ENCODE peak calls at places on chromosomes 11 and 22, in eight cellular contexts. B is colonic mucosa, J is DND-41, M is aorta, A is heart left ventricle, E is lower lobe of right lung, T is ovary, L is RWPE1. G is an unnamed sample.

GRCh38 chr22:46484861-46485595 is 52.4 kb downstream of the CELSR1 start:
- DNase-seq in B (no peak), T (no peak), L (no peak), E (no peak), A (no peak), J (no peak), M (no peak), G (no peak)

GRCh38 chr11:88531776-88532175 is 194.2 kb upstream of the CTSC start:
- DNase-seq in J (no peak), M (no peak), B (no peak), A (no peak), T (no peak), L (no peak), E (no peak), G (no peak)

GRCh38 chr11:87583931-87584330 is 546.2 kb downstream of the TMEM135 start:
- DNase-seq in B (no peak), J (no peak), T (no peak), A (no peak), L (peak; percentile 53), M (no peak), E (no peak), G (no peak)

GRCh38 chr11:79488286-79488685 is 47.5 kb upstream of the TENM4 start:
- DNase-seq in E (no peak), T (peak; percentile 35), M (no peak), B (no peak), J (no peak), L (no peak), A (no peak), G (peak; percentile 67)

GRCh38 chr11:12199231-12199948 is 89.0 kb downstream of the MICAL2 start:
- DNase-seq in B (no peak), L (no peak), E (peak; percentile 50), M (no peak), J (no peak), A (no peak), T (no peak), G (no peak)

GRCh38 chr22:25645266-25645665 is 80.8 kb downstream of the GRK3 start:
- DNase-seq in M (no peak), A (no peak), J (no peak), E (no peak), B (no peak), T (no peak), L (no peak), G (no peak)

GRCh38 chr11:75132080-75132479 is 18.8 kb upstream of the SLCO2B1 start:
- DNase-seq in B (no peak), M (no peak), T (no peak), J (no peak), E (no peak), A (no peak), L (no peak), G (no peak)

GRCh38 chr22:28112548-28113043 is 193.5 kb upstream of the PITPNB start:
- DNase-seq in A (no peak), E (peak; percentile 52), J (no peak), T (no peak), M (no peak), B (no peak), L (peak; percentile 1), G (no peak)

GRCh38 chr11:117259417-117259816 is 26.9 kb downstream of the RNF214 start:
- DNase-seq in M (no peak), E (no peak), L (no peak), T (no peak), A (no peak), B (no peak), J (no peak), G (no peak)

GRCh38 chr11:2930705-2931415 is 1.6 kb upstream of the PHLDA2 start:
- DNase-seq in J (no peak), A (peak; percentile 81), M (peak; percentile 84), L (peak; percentile 85), B (peak; percentile 95), E (peak; percentile 90), T (peak; percentile 55), G (peak; percentile 91)

GRCh38 chr11:94897330-94897768 is 76.0 kb downstream of the CWC15 start:
- DNase-seq in L (peak; percentile 48), J (peak; percentile 43), A (no peak), B (peak; percentile 42), T (peak; percentile 50), M (no peak), E (no peak), G (peak; percentile 58)

GRCh38 chr11:71323876-71324526 is 71.6 kb upstream of the SHANK2 start:
- DNase-seq in M (no peak), E (no peak), L (no peak), B (no peak), J (no peak), A (no peak), T (no peak), G (peak; percentile 1)

GRCh38 chr11:19077965-19078364 is 17.4 kb upstream of the MRGPRX2 start:
- DNase-seq in A (no peak), T (no peak), J (no peak), M (no peak), B (peak; percentile 6), E (no peak), L (no peak), G (no peak)
- H3K27ac ChIP-seq in A (no peak overlapping the region), T (no peak overlapping the region), J (no peak overlapping the region), M (no peak overlapping the region), B (no peak overlapping the region), E (no peak overlapping the region), L (no peak overlapping the region), G (no peak overlapping the region)

DNA sequence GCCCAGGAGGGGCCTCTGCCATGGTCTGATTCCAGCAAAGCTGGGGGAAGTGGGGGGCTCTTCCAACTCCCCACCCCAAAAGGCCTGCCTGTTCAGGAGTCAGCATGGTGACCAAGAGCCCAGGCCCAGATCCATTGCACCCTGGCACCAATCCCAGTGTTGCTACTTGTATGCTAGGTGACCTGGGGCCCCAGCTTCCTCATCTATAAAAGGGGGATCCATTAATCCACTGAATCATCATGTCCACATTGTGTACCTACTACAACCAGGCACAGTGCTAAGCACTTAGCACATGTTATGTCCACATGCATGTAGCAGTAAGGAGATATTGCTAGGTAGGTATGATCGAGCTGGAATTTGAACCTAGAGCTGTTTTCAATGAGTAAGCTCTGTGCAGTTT is 2.0 kb downstream of the SYT12 start:
- DNase-seq in T (no peak), L (no peak), J (no peak), B (no peak), M (no peak), E (no peak), A (no peak), G (no peak)
- H3K27ac ChIP-seq in T (no peak overlapping the region), L (peak overlapping the region; percentile 81), J (no peak overlapping the region), B (no peak overlapping the region), M (no peak overlapping the region), E (no peak overlapping the region), A (no peak overlapping the region), G (no peak overlapping the region)

GRCh38 chr22:43802897-43803495 is 9.1 kb downstream of the EFCAB6 start:
- DNase-seq in B (no peak), E (no peak), J (no peak), L (no peak), A (no peak), T (no peak), M (no peak), G (no peak)
- H3K27ac ChIP-seq in B (no peak overlapping the region), E (no peak overlapping the region), J (no peak overlapping the region), L (no peak overlapping the region), A (no peak overlapping the region), T (no peak overlapping the region), M (no peak overlapping the region), G (no peak overlapping the region)

DNA sequence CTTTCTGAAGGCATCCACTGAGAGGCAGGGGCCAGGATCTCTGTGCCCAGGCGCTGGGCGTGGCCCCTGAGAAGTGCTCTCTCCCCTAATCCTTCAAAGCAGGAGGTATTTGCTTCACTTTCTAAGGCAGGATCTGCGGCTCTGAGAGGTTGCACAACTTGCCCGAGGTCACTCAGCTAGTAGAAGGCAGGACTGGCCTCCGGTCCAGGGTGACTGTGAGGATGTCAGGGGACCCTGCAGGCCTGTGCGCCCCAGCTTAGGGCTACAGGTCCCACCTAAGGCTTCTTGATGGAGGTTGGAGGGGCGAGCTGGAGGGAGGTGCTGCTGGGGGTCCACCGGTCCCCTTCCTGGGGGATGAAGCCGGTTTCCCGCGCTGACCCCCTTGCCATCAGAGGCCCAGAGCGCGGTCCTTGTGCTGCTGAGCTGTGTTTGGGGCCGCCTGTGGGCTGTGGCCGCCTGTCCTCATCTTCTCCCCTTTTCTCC is 979 bp downstream of the SMIM38 start:
- DNase-seq in E (peak; percentile 72), T (no peak), A (peak; percentile 51), M (no peak), J (no peak), B (no peak), L (no peak), G (no peak)
- H3K27ac ChIP-seq in E (no peak overlapping the region), T (no peak overlapping the region), A (peak overlapping the region; percentile 77), M (no peak overlapping the region), J (no peak overlapping the region), B (no peak overlapping the region), L (peak overlapping the region; percentile 66), G (no peak overlapping the region)

DNA sequence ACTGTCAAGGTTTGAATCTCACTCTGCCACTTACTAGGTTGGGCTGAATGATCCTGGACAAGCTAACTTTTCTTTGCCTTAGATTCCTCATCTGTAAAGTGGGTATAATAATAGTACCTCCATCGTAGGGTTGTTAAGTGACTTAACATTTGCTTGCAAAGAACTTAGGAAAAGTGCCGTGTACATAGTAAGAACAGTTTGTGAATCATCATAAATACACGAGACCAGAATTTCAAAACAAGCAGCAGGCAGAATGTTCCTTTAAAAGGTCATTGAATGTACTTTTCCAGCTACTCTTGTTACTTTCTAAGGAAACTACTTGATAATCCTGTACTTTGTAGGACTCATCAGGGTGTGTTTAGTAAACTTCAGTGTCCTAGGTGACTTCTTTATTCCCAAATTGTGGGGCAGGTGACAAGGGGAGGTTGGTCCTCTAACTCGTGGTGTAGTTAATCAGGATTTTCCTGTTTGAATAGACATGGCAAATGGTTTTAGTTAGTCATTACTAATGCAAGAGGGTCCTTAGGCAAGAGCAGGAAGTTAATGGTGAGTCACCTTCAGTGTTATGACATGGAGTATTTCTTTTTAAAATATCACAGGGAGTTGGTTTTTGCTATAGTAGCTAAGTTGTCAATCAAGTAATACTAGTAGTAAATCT is 67.9 kb downstream of the YAP1 start:
- DNase-seq in E (no peak), B (no peak), T (no peak), L (peak; percentile 94), J (no peak), M (no peak), A (no peak), G (no peak)
- H3K27ac ChIP-seq in E (peak overlapping the region; percentile 39), B (peak overlapping the region; percentile 36), T (peak overlapping the region; percentile 41), L (no peak overlapping the region), J (no peak overlapping the region), M (peak overlapping the region; percentile 82), A (peak overlapping the region; percentile 69), G (no peak overlapping the region)

DNA sequence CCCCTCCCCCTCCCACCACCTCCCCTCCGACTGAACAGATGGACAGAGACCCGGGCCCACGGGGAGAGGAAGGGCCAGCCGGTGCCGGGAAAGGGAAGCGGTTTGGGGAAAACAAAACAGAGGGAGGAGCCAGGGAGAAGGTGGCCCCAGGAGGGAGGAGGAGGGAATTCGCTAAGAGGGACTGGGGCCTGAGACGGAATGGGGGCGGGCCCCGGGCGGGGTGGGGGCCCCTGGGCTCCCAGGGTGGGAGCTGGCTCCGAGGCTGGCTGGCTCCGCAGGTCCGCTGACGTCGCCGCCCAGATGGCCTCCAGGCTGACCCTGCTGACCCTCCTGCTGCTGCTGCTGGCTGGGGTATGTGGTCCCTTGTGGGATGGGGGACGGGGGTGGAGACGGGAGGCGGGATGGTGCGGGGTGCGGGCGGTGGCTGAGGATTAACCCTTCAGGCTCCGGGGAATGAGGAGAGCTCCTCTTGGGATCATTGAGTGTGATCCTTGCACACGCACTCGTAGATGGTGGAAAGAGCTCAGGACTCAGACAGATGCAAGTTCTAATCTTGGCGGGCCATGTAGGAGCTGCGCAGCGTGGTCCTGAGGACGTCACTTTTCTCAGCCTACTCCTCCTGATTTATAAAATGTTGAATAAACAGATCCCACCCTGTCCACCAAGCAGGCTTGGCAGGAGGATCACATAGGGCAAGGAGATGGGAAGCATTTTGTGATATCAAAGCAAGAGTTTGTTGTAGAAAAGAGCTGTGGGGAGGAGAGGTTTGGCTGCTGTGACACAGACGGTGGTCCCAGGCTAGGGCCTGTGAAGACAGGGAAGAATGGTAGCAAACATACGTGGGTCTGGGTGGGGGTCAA is 716 bp downstream of the SERPING1 start:
- DNase-seq in T (peak; percentile 92), M (peak; percentile 91), B (peak; percentile 60), L (no peak), A (peak; percentile 89), J (no peak), E (peak; percentile 83), G (peak; percentile 87)
- H3K27ac ChIP-seq in T (peak overlapping the region; percentile 96), M (peak overlapping the region; percentile 49), B (peak overlapping the region; percentile 60), L (no peak overlapping the region), A (peak overlapping the region; percentile 86), J (no peak overlapping the region), E (peak overlapping the region; percentile 86), G (peak overlapping the region; percentile 81)

G was measured in right lobe of liver.